ENCODE peak calls at places on chromosome 9, in seven cellular contexts. F, P, C, M, Y, V and N are unnamed samples.
A peak's percentile ranks its signal among the peaks of the same experiment; 100 is the strongest.

GRCh38 chr9:78707481-78707977 is 410.6 kb downstream of the PSAT1 start:
- DNase-seq in Y (no peak), M (no peak), C (peak; percentile 84), F (no peak), V (no peak), P (peak; percentile 74), N (no peak)

GRCh38 chr9:81693639-81694378 is 4.5 kb upstream of the TLE1 start:
- DNase-seq in Y (no peak), P (no peak), C (no peak), M (no peak), F (no peak), V (no peak), N (no peak)

GRCh38 chr9:83266618-83267543 is 203.9 kb upstream of the RASEF start:
- DNase-seq in Y (no peak), M (no peak), C (no peak), F (peak; percentile 78), V (peak; percentile 35), P (no peak), N (peak; percentile 27)

GRCh38 chr9:6417186-6417585 is 4.2 kb downstream of the UHRF2 start:
- DNase-seq in Y (no peak), V (no peak), M (peak; percentile 14), P (peak; percentile 28), F (no peak), C (no peak), N (no peak)

GRCh38 chr9:37746448-37747270 is 6.9 kb upstream of the TRMT10B start:
- DNase-seq in M (no peak), V (no peak), P (peak; percentile 86), F (no peak), C (no peak), Y (no peak), N (no peak)

GRCh38 chr9:37486616-37487544 is 1.1 kb downstream of the POLR1E start:
- DNase-seq in V (no peak), C (no peak), P (peak; percentile 98), F (no peak), Y (no peak), M (no peak), N (peak; percentile 33)

GRCh38 chr9:114007991-114008666 is 70.0 kb downstream of the AMBP start:
- DNase-seq in C (no peak), V (no peak), F (no peak), M (no peak), P (no peak), Y (no peak), N (no peak)

GRCh38 chr9:84772511-84772910 is 103.0 kb downstream of the NTRK2 start:
- DNase-seq in C (no peak), P (peak; percentile 3), M (no peak), F (no peak), Y (no peak), V (no peak), N (no peak)

GRCh38 chr9:92010705-92011536 is 60.9 kb upstream of the ROR2 start:
- DNase-seq in M (peak; percentile 87), V (no peak), Y (no peak), P (no peak), F (no peak), C (no peak), N (no peak)

GRCh38 chr9:11676821-11677220 is 1016.4 kb upstream of the TYRP1 start:
- DNase-seq in P (no peak), Y (no peak), V (no peak), F (no peak), M (no peak), C (no peak), N (no peak)

GRCh38 chr9:81489048-81489447 is 200.3 kb downstream of the TLE1 start:
- DNase-seq in V (no peak), F (no peak), Y (no peak), P (peak; percentile 79), M (no peak), C (no peak), N (no peak)

GRCh38 chr9:113966394-113966793 is 90.3 kb downstream of the ZNF618 start:
- DNase-seq in V (peak; percentile 48), Y (no peak), M (no peak), C (no peak), P (no peak), F (peak; percentile 32), N (peak; percentile 98)

GRCh38 chr9:134396825-134397224 is 70.6 kb downstream of the RXRA start:
- DNase-seq in P (no peak), Y (no peak), M (peak; percentile 52), F (no peak), V (no peak), C (no peak), N (no peak)

DNA sequence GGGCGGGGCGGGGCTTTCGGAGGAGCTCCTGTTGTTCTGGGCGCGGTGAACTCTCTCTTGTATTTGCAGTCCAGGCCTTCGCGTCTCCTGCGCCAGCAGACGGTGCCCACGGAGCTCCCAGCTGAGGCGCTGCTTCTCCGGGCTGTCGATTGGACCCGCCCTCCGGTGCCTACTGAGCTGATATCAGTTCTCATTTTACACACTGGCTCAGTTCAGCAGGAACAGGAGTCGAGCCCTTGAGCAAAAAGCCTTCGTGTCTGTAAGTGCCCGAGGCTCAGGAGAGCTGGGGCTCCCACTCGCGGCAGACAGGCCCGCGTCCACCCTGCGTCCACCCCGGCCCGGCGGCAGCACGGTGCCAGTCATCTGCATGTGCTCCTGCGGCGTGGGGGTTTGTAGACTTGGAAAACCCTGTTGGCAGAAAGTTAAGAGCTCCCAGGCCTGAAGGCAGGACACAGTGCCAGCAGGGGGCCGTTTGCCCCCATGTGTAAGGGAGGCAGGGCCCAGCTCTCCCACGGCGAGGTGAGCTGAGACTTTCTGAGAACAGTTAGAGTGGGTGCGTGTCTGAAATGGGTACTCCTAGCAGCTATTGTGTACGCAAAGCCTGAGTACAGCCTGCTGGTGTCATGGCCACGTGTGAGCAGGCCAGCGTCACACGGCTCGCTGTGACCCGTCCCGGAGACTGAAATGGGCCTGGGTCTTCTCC is 231.5 kb downstream of the FANCC start:
- DNase-seq in M (no peak), F (no peak), Y (no peak), C (no peak), V (peak; percentile 65), P (no peak), N (no peak)
- H3K27ac ChIP-seq in M (no peak overlapping the region), F (no peak overlapping the region), Y (peak overlapping the region; percentile 47), C (no peak overlapping the region), V (peak overlapping the region; percentile 28), P (no peak overlapping the region), N (no peak overlapping the region)

GRCh38 chr9:93614830-93615468 is 38.6 kb downstream of the PHF2 start:
- DNase-seq in Y (no peak), M (no peak), C (no peak), V (no peak), P (no peak), F (no peak), N (no peak)

GRCh38 chr9:93619272-93619775 is 42.9 kb downstream of the PHF2 start:
- DNase-seq in M (no peak), F (no peak), V (no peak), C (no peak), P (no peak), Y (no peak), N (no peak)

GRCh38 chr9:93613791-93614190 is 37.4 kb downstream of the PHF2 start:
- DNase-seq in Y (no peak), P (no peak), F (no peak), M (no peak), V (no peak), C (no peak), N (no peak)

GRCh38 chr9:93620041-93620506 is 43.7 kb downstream of the PHF2 start:
- DNase-seq in C (no peak), M (no peak), V (no peak), Y (no peak), F (peak; percentile 9), P (no peak), N (no peak)

GRCh38 chr9:93617273-93617672 is 40.9 kb downstream of the PHF2 start:
- DNase-seq in Y (no peak), M (no peak), V (no peak), F (no peak), P (no peak), C (no peak), N (no peak)
- H3K27ac ChIP-seq in Y (no peak overlapping the region), M (no peak overlapping the region), V (no peak overlapping the region), F (no peak overlapping the region), P (no peak overlapping the region), C (no peak overlapping the region), N (no peak overlapping the region)

GRCh38 chr9:112866662-112867274 is 23.9 kb downstream of the SLC46A2 start:
- DNase-seq in F (no peak), V (no peak), M (no peak), Y (no peak), P (peak; percentile 80), C (no peak), N (peak; percentile 81)

GRCh38 chr9:112868461-112868860 is 22.2 kb downstream of the SLC46A2 start:
- DNase-seq in C (no peak), V (no peak), P (no peak), M (no peak), F (no peak), Y (no peak), N (no peak)

GRCh38 chr9:112864982-112865381 is 25.7 kb downstream of the SLC46A2 start:
- DNase-seq in P (no peak), F (no peak), V (no peak), M (no peak), Y (no peak), C (no peak), N (no peak)

GRCh38 chr9:112868956-112869594 is 21.6 kb downstream of the SLC46A2 start:
- DNase-seq in F (no peak), V (no peak), C (no peak), P (no peak), Y (no peak), M (no peak), N (no peak)

DNA sequence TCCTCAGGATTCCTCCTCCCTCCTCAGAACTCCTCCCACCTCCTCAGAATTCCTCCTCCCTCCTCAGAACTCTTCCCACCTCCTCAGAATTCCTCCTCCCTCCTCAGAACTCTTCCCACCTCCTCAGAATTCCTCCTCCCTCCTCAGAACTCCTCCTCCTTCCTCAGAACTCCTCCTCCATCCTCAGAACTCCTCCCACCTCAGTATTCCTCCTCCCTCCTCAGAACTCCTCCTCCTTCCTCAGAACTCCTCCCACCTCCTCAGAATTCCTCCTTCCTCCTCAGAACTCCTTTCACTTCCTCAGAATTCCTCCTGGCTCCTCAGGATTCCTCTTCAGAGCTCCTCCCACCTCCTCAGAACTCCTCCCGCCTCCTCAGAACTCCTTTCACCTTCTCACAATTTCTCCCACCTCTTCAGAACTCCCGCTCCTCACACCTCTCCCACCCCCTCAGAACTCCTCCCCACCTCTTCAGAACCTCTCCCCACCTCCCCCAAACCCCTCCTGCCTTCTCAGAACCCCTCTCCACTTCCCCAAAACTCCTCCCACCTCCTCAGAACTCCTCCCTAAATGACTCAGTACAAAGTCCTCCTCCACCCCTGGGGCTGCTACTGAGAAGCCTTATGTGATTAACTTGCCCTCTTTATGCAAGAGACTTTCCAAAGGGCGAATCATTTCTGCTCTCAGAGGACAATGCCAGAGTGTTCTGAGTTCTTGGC is 23.2 kb downstream of the SLC46A2 start:
- DNase-seq in C (no peak), V (no peak), F (peak; percentile 45), Y (peak; percentile 41), M (no peak), P (peak; percentile 88), N (peak; percentile 93)
- H3K27ac ChIP-seq in C (no peak overlapping the region), V (no peak overlapping the region), F (no peak overlapping the region), Y (peak overlapping the region; percentile 64), M (no peak overlapping the region), P (peak overlapping the region; percentile 71), N (peak overlapping the region; percentile 71)

GRCh38 chr9:27497883-27498553 is 26.1 kb upstream of the IFNK start:
- DNase-seq in Y (no peak), C (no peak), M (no peak), F (no peak), P (no peak), V (no peak), N (no peak)
- H3K27ac ChIP-seq in Y (peak overlapping the region; percentile 16), C (no peak overlapping the region), M (no peak overlapping the region), F (no peak overlapping the region), P (no peak overlapping the region), V (no peak overlapping the region), N (no peak overlapping the region)